ENCODE peak calls at places on chromosomes 12 and 14, in four cellular contexts. P, S, J and X are unnamed samples. For H3K36me3 and H3K9me3, the result is how much of the 10 kb centered on the place peaks cover.

GRCh38 chr12:109740694-109741245 is 27.1 kb downstream of the FAM222A start:
- DNase-seq in S (no peak), J (no peak), P (no peak), X (peak)

GRCh38 chr14:28949503-28949902 is 182.9 kb downstream of the FOXG1 start:
- DNase-seq in P (no peak), J (no peak), S (no peak), X (no peak)

GRCh38 chr14:104268725-104269436 is 130.5 kb downstream of the KIF26A start:
- DNase-seq in J (no peak), S (no peak), P (no peak), X (no peak)

GRCh38 chr14:55535521-55536207 is 44.3 kb upstream of the KTN1 start:
- DNase-seq in J (no peak), S (no peak), P (no peak), X (no peak)

GRCh38 chr12:56677680-56678079 is 10.4 kb downstream of the PTGES3 start:
- DNase-seq in S (no peak), J (no peak), P (no peak), X (no peak)

GRCh38 chr14:93941293-93941910 is 14.3 kb downstream of the FAM181A start:
- DNase-seq in J (no peak), S (no peak), P (peak), X (no peak)

GRCh38 chr14:37844614-37845013 is 249.2 kb downstream of the TTC6 start:
- DNase-seq in J (no peak), P (no peak), S (no peak), X (peak)

GRCh38 chr14:104390221-104390931 is 189.2 kb upstream of the C14orf180 start:
- DNase-seq in J (peak), S (no peak), P (no peak), X (no peak)

GRCh38 chr14:101980700-101981099 is 16.3 kb downstream of the DYNC1H1 start:
- DNase-seq in J (peak), P (peak), S (peak), X (no peak)

GRCh38 chr12:53096089-53096741 is 1.3 kb upstream of the IGFBP6 start:
- DNase-seq in P (peak), S (peak), J (peak), X (no peak)

GRCh38 chr12:3686463-3686862 is 66.4 kb downstream of the CRACR2A start:
- DNase-seq in S (no peak), P (no peak), J (no peak), X (no peak)

GRCh38 chr14:79044894-79045624 is 874.9 kb downstream of the NRXN3 start:
- DNase-seq in S (no peak), J (no peak), P (peak), X (no peak)

GRCh38 chr12:52003016-52003550 is 3.7 kb upstream of the TAMALIN start:
- DNase-seq in J (no peak), S (no peak), P (no peak), X (no peak)

GRCh38 chr12:11863478-11863906 is 207.2 kb upstream of the BCL2L14 start:
- DNase-seq in P (peak), S (no peak), J (peak), X (no peak)

GRCh38 chr14:82806426-82806825 is 1272.8 kb upstream of the SEL1L start:
- DNase-seq in P (no peak), S (no peak), J (no peak), X (no peak)

GRCh38 chr12:94717112-94717511 is 66.8 kb upstream of the TMCC3 start:
- DNase-seq in J (no peak), P (no peak), S (no peak), X (no peak)

GRCh38 chr12:132774646-132775275 is 13.1 kb upstream of the ANKLE2 start:
- DNase-seq in P (no peak), J (no peak), S (no peak), X (no peak)

GRCh38 chr12:88172844-88173407 is 30.8 kb downstream of the TMTC3 start:
- DNase-seq in P (no peak), J (no peak), S (no peak), X (no peak)

GRCh38 chr12:18752280-18752920 is 14.5 kb downstream of the CAPZA3 start:
- DNase-seq in S (no peak), J (peak), P (peak), X (no peak)

GRCh38 chr14:58899317-58899713 is 261.6 kb downstream of the DACT1 start:
- DNase-seq in S (no peak), J (no peak), P (peak), X (no peak)

GRCh38 chr14:99687284-99688209 is 3.4 kb downstream of the CYP46A1 start:
- DNase-seq in S (no peak), P (no peak), J (no peak), X (peak)

GRCh38 chr14:24695265-24696241 is 61.6 kb upstream of the GZMB start:
- DNase-seq in J (no peak), S (no peak), P (no peak), X (no peak)

GRCh38 chr12:46950116-46950515 is 124.3 kb upstream of the SLC38A4 start:
- DNase-seq in P (no peak), J (no peak), S (no peak), X (no peak)

GRCh38 chr12:55824726-55825125 is 4.7 kb downstream of the DNAJC14 start:
- DNase-seq in P (no peak), J (no peak), S (no peak), X (no peak)

GRCh38 chr12:16606201-16606849 is 363 bp upstream of the LMO3 start:
- DNase-seq in S (peak), P (peak), J (peak), X (peak)

GRCh38 chr12:123860369-123860768 is 98.3 kb downstream of the DNAH10 start:
- DNase-seq in P (no peak), J (no peak), S (no peak), X (no peak)
- H3K36me3 ChIP-seq in P (under half), J (under half), S (under half), X (under half)

GRCh38 chr12:114678718-114679117 is 5.3 kb downstream of the TBX3 start:
- DNase-seq in S (no peak), P (no peak), J (no peak), X (no peak)

GRCh38 chr12:114679942-114680341 is 4.0 kb downstream of the TBX3 start:
- DNase-seq in J (no peak), S (no peak), P (no peak), X (no peak)

GRCh38 chr12:114679452-114679875 is 4.5 kb downstream of the TBX3 start:
- DNase-seq in S (no peak), P (no peak), J (no peak), X (no peak)

GRCh38 chr12:114676142-114676741 is 7.7 kb downstream of the TBX3 start:
- DNase-seq in S (no peak), P (no peak), J (no peak), X (no peak)

GRCh38 chr12:114678028-114678427 is 5.9 kb downstream of the TBX3 start:
- DNase-seq in J (no peak), P (no peak), S (no peak), X (no peak)
- H3K9me3 ChIP-seq in J (under half), P (under half), S (under half), X (under half)

GRCh38 chr12:30859226-30859625 is 67.3 kb upstream of the TSPAN11 start:
- DNase-seq in S (no peak), J (no peak), P (no peak), X (no peak)
- H3K36me3 ChIP-seq in S (under half), J (under half), P (under half), X (under half)

GRCh38 chr14:70567791-70568190 is 32.7 kb downstream of the MED6 start:
- DNase-seq in P (peak), J (no peak), S (no peak), X (peak)

GRCh38 chr14:70563417-70563816 is 28.6 kb upstream of the ADAM20 start:
- DNase-seq in J (no peak), P (no peak), S (no peak), X (no peak)

DNA sequence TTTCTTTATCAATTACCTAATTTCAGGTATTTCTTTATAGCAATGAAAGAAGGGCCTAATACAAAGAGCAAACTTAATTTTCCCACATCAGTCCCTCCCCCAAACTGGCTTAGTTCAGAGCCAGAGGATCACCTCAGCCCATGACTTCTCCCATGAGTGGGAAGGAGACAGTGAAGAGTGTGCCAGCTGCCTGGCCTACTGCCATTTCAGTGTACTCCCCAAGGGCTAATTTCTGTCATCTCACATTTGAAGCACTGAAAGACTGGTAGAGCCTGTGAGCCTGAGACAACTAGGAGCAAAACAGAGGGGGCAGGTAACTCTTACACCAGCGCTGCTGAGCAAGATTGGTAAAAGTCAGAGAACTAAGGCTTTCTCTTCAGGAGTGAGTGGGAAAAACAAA is 29.1 kb upstream of the ADAM20 start:
- DNase-seq in P (no peak), S (no peak), J (peak), X (no peak)
- H3K9me3 ChIP-seq in P (under half), S (under half), J (under half), X (under half)

GRCh38 chr12:107732365-107732764 is 28.6 kb downstream of the PRDM4 start:
- DNase-seq in P (no peak), J (no peak), S (no peak), X (no peak)

GRCh38 chr12:107730942-107731341 is 30.0 kb downstream of the PRDM4 start:
- DNase-seq in S (no peak), P (no peak), J (no peak), X (no peak)

GRCh38 chr12:107736914-107737313 is 24.0 kb downstream of the PRDM4 start:
- DNase-seq in P (no peak), J (no peak), S (no peak), X (no peak)

GRCh38 chr12:107731376-107731775 is 29.6 kb downstream of the PRDM4 start:
- DNase-seq in P (no peak), J (no peak), S (no peak), X (no peak)

GRCh38 chr12:107734139-107734538 is 26.8 kb downstream of the PRDM4 start:
- DNase-seq in S (no peak), P (no peak), J (no peak), X (no peak)
- H3K36me3 ChIP-seq in S (under half), P (under half), J (under half), X (half or more)

DNA sequence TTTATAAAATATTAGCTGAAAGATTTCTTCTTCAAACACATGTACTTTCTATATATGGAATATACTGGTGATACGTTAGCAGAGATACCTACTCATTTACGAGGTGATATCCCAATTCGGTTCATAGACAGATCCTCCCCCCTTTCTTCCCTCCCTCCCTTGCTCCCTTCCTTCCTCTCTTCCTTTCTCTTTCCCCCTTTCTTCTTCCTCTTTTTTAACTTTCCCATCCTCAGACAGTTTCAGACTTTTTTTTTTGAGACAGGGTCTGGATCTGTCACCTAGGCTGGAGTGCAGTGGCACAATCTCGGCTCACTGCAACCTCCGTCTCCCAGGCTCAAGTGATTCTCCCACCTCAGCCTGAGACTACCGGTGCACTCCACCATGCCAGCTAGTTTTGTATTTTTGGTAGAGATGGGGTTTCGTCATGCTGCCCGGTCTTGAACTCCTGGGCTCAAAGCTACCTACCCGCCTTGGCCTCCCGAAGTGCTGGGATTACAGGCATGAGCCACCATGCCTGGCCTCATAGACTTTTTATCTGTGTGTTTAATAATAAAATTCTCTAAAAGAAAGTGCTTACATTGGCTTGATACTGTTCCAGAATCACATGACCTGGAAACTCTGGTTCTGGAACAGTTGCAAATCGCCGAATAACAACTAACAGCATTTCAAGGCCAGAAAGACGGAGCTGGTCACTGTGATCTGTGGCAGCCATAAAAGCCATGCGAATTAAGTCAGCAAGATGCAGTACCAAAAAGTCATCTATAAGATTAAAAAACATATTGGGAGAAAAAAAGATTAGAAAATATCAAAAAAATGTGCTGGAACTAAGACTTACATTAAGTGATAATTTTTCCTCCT is 99.2 kb downstream of the HEATR5A start:
- DNase-seq in P (no peak), S (no peak), J (no peak), X (no peak)
- H3K9me3 ChIP-seq in P (under half), S (under half), J (under half), X (under half)

DNA sequence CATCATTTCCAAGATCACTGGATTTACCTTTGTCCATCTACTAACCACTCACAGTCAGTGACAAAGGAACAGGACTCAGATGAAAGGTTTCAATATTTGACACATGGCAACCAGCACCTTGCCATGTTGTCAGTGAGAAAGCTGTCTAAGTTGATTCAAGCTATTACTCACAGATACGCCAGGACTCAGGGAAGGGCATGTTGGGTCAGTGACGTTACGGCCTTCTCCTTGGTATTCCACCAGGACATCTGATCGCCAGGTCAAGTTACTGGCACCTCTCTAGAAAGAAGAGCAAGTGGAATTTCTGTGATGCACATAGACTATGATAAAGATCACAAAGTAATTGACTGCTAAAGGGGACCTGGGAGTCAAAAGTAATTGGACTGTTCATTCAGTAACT is 36.4 kb downstream of the GNS start:
- DNase-seq in P (no peak), J (no peak), S (no peak), X (no peak)
- H3K36me3 ChIP-seq in P (under half), J (under half), S (under half), X (under half)

GRCh38 chr14:89753828-89754439 is 200.6 kb downstream of the EFCAB11 start:
- DNase-seq in P (no peak), J (no peak), S (no peak), X (no peak)

GRCh38 chr14:89750206-89750867 is 204.2 kb downstream of the EFCAB11 start:
- DNase-seq in J (no peak), S (no peak), P (peak), X (no peak)

GRCh38 chr14:89757313-89757939 is 197.1 kb downstream of the EFCAB11 start:
- DNase-seq in S (no peak), P (no peak), J (no peak), X (no peak)

GRCh38 chr14:89750909-89751502 is 203.5 kb downstream of the EFCAB11 start:
- DNase-seq in J (no peak), P (no peak), S (no peak), X (no peak)

DNA sequence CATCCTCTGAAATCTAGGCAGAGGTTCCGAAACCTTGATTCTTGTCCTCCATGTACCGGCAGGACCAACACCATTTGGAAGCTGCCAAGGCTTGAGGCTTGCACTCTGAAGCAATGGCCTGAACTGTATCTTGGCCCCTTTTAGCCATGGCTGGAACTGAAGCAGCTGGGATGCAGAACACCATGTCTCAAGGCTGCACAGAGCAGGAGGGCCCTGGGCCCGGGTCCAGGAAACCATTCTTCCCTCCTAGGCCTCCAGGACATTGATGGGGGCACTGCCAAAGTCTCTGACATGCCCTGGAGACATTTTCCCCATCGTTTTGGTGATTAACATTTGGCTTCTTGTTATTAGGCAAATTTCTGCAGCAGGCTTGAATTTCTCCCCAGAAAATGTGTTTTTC is 198.7 kb downstream of the EFCAB11 start:
- DNase-seq in J (peak), S (no peak), P (no peak), X (no peak)
- H3K9me3 ChIP-seq in J (under half), S (under half), P (under half), X (under half)